ENCODE peak calls at places on chromosomes 11 and 22, in nine cellular contexts. Y is ascending aorta, N is right lobe of liver, B is GM12865, Q is Peyer's patch, H is left ventricle myocardium inferior, Z is cardiac fibroblast, D is epithelial cell of esophagus, P is IMR-90. V is an unnamed sample.

GRCh38 chr22:23775779-23776375 is 3.2 kb downstream of the MMP11 start:
- DNase-seq in D (no peak), Y (no peak), N (no peak), B (no peak), H (no peak), Z (no peak), P (no peak), Q (no peak), V (no peak)

GRCh38 chr11:65891180-65892136 is 985 bp downstream of the CCDC85B start:
- DNase-seq in B (peak), Q (no peak), P (no peak), Z (peak), N (peak), D (no peak), H (peak), Y (peak), V (peak)

GRCh38 chr22:22748756-22749155 is 104.3 kb downstream of the GGTLC2 start:
- DNase-seq in D (no peak), B (no peak), H (no peak), P (no peak), Y (no peak), Z (no peak), Q (no peak), N (no peak), V (no peak)

GRCh38 chr11:312092-312816 is 1.6 kb upstream of the IFITM1 start:
- DNase-seq in D (no peak), Q (peak), B (no peak), N (peak), Z (peak), H (no peak), Y (no peak), P (no peak), V (no peak)

GRCh38 chr11:110711776-110712642 is at the start of gene ARHGAP20:
- DNase-seq in H (peak), D (peak), N (peak), Z (peak), Y (peak), Q (peak), B (peak), P (peak), V (peak)

GRCh38 chr11:112255075-112255739 is 5.5 kb downstream of the PLET1 start:
- DNase-seq in D (peak), N (peak), Q (no peak), Z (peak), H (no peak), P (peak), B (no peak), Y (no peak), V (peak)

GRCh38 chr11:73869234-73869949 is 7.3 kb downstream of the COA4 start:
- DNase-seq in B (no peak), D (no peak), Z (no peak), Y (no peak), P (peak), N (peak), Q (peak), H (no peak), V (peak)

GRCh38 chr22:29040385-29041275 is 21.0 kb downstream of the C22orf31 start:
- DNase-seq in Z (peak), H (no peak), D (peak), Y (peak), N (no peak), P (peak), B (peak), Q (peak), V (peak)

GRCh38 chr11:69013009-69013951 is at the start of gene MRGPRF:
- DNase-seq in B (no peak), Z (peak), Q (peak), P (peak), N (peak), Y (peak), D (no peak), H (peak), V (peak)

GRCh38 chr11:68340784-68341556 is 28.6 kb downstream of the LRP5 start:
- DNase-seq in Q (no peak), D (peak), H (no peak), Y (peak), Z (no peak), N (no peak), P (no peak), B (peak), V (peak)

GRCh38 chr11:61949169-61950034 is 749 bp upstream of the BEST1 start:
- DNase-seq in P (peak), B (peak), Y (peak), Z (peak), D (peak), Q (peak), H (peak), N (peak), V (peak)

GRCh38 chr22:47583959-47584562 is 821.6 kb downstream of the TBC1D22A start:
- DNase-seq in Q (no peak), Y (no peak), N (no peak), B (no peak), H (no peak), Z (no peak), D (no peak), P (no peak), V (no peak)

GRCh38 chr11:65116370-65117205 is 913 bp downstream of the ZNHIT2 start:
- DNase-seq in P (peak), B (peak), Q (peak), D (peak), Y (no peak), N (peak), H (no peak), Z (peak), V (peak)

GRCh38 chr11:28581286-28582242 is 473.4 kb downstream of the METTL15 start:
- DNase-seq in Z (peak), H (no peak), N (no peak), P (peak), Y (no peak), D (peak), B (no peak), Q (no peak), V (peak)

GRCh38 chr11:88501535-88501934 is 164.0 kb upstream of the CTSC start:
- DNase-seq in Z (peak), P (no peak), Y (no peak), N (no peak), H (no peak), Q (no peak), B (no peak), D (no peak), V (peak)

GRCh38 chr22:28379075-28379806 is 300.4 kb downstream of the TTC28 start:
- DNase-seq in N (no peak), Q (no peak), P (no peak), Y (no peak), Z (peak), H (no peak), D (no peak), B (no peak), V (no peak)

GRCh38 chr11:110939471-110939870 is 227.2 kb upstream of the ARHGAP20 start:
- DNase-seq in Q (no peak), Z (no peak), Y (no peak), H (no peak), P (no peak), N (no peak), B (no peak), D (no peak), V (no peak)

GRCh38 chr11:79076526-79077115 is 364.2 kb downstream of the TENM4 start:
- DNase-seq in P (no peak), H (peak), Z (peak), B (peak), N (peak), Q (peak), Y (no peak), D (peak), V (peak)

GRCh38 chr11:59358595-59358994 is at the start of gene OR5AN1:
- DNase-seq in D (no peak), Z (no peak), Q (no peak), P (no peak), Y (no peak), N (no peak), H (no peak), B (no peak), V (no peak)

GRCh38 chr11:79440451-79441158 is at the start of gene TENM4:
- DNase-seq in Y (peak), Q (peak), P (peak), B (peak), H (peak), N (peak), Z (peak), D (peak), V (peak)

GRCh38 chr22:21564411-21564810 is 3.1 kb upstream of the UBE2L3 start:
- DNase-seq in P (no peak), D (no peak), H (no peak), Z (no peak), Y (no peak), N (no peak), B (no peak), Q (no peak), V (no peak)

GRCh38 chr22:17131686-17132085 is 10.5 kb upstream of the TMEM121B start:
- DNase-seq in D (no peak), Y (no peak), Q (no peak), B (no peak), H (no peak), Z (no peak), N (no peak), P (no peak), V (no peak)

GRCh38 chr22:42680648-42681047 is 31.5 kb upstream of the CYB5R3 start:
- DNase-seq in B (no peak), Z (peak), Q (peak), D (peak), N (no peak), P (peak), H (no peak), Y (peak), V (peak)

GRCh38 chr11:34706709-34707461 is 86.0 kb downstream of the EHF start:
- DNase-seq in P (no peak), Q (no peak), Y (no peak), B (no peak), H (no peak), Z (no peak), D (peak), N (no peak), V (peak)

GRCh38 chr22:46674906-46675305 is 54.7 kb downstream of the GRAMD4 start:
- DNase-seq in H (no peak), Z (no peak), N (no peak), Q (no peak), Y (no peak), D (no peak), B (no peak), P (no peak), V (no peak)

GRCh38 chr11:125569913-125570621 is 790 bp downstream of the EI24 start:
- DNase-seq in P (peak), N (no peak), D (peak), Y (no peak), H (no peak), B (peak), Z (no peak), Q (no peak), V (peak)

GRCh38 chr11:22666700-22667439 is 459 bp downstream of the GAS2 start:
- DNase-seq in D (peak), P (no peak), N (peak), Z (peak), Q (no peak), Y (no peak), H (peak), B (peak), V (peak)

GRCh38 chr11:64764753-64765152 is 5.0 kb upstream of the PYGM start:
- DNase-seq in Y (peak), H (no peak), Q (peak), N (no peak), B (no peak), P (no peak), Z (no peak), D (no peak), V (no peak)

GRCh38 chr11:19259487-19260345 is 19.0 kb upstream of the E2F8 start:
- DNase-seq in P (peak), Z (peak), Q (peak), N (peak), B (peak), Y (peak), H (peak), D (peak), V (peak)

GRCh38 chr22:17792854-17793434 is 18.7 kb upstream of the BID start:
- DNase-seq in D (no peak), Q (no peak), Z (no peak), P (no peak), N (no peak), Y (no peak), B (no peak), H (no peak), V (no peak)

GRCh38 chr11:80613630-80614029 is 1172.8 kb upstream of the TENM4 start:
- DNase-seq in Z (no peak), B (no peak), H (no peak), Y (no peak), P (no peak), N (no peak), D (no peak), Q (no peak), V (no peak)

GRCh38 chr11:3195251-3196160 is 23.1 kb downstream of the MRGPRG start:
- DNase-seq in B (no peak), Z (peak), H (no peak), D (no peak), Y (peak), Q (peak), N (no peak), P (peak), V (peak)
- TF ChIP-seq CTCF in B (no peak), Z (peak), H (peak), D (peak), Y (peak), Q (no peak), N (no peak), P (peak), V (peak)

GRCh38 chr22:31952094-31952401 is 7.7 kb downstream of the YWHAH start:
- DNase-seq in H (no peak), P (no peak), Y (no peak), D (peak), B (no peak), Q (no peak), N (no peak), Z (no peak), V (no peak)
- H3K4me3 ChIP-seq in H (no peak), P (no peak), Y (no peak), D (no peak), B (no peak), Q (no peak), N (no peak), Z (no peak), V (no peak)

GRCh38 chr22:35349368-35349703 is 31.6 kb upstream of the HMOX1 start:
- DNase-seq in N (no peak), P (no peak), H (no peak), Q (no peak), B (no peak), Z (no peak), Y (no peak), D (no peak), V (no peak)
- TF ChIP-seq CTCF in N (no peak), P (no peak), H (no peak), Q (no peak), B (no peak), Z (no peak), Y (no peak), D (no peak), V (no peak)

GRCh38 chr11:57903441-57904123 is 120.1 kb upstream of the OR9Q1 start:
- DNase-seq in B (no peak), Q (peak), N (no peak), H (no peak), P (peak), Z (no peak), Y (no peak), D (peak), V (peak)
- H3K4me3 ChIP-seq in B (no peak), Q (no peak), N (no peak), H (no peak), P (no peak), Z (no peak), Y (no peak), D (no peak), V (no peak)